ENCODE peak calls at places on chromosomes 3 and 15, in ten cellular contexts. T is SK-N-SH, Z is PC-3, C is neural progenitor cell, I is OCI-LY7, F is IMR-90, E is neuronal stem cell, V is HCT116, B is mesenchymal stem cell, N is hepatocyte. D is an unnamed sample. For H3K9me3, the result is how much of the 10 kb centered on the place peaks cover.

GRCh38 chr3:126938520-126939346 is 44.2 kb upstream of the PLXNA1 start:
- DNase-seq in T (no peak), Z (no peak), C (no peak), I (no peak), F (no peak), E (no peak), V (no peak), B (peak), N (no peak), D (no peak)

GRCh38 chr15:73385205-73385604 is 16.4 kb upstream of the HCN4 start:
- DNase-seq in T (no peak), Z (no peak), C (no peak), I (no peak), F (no peak), E (no peak), V (no peak), B (no peak), N (no peak), D (no peak)

GRCh38 chr15:60091150-60091549 is 87.0 kb downstream of the FOXB1 start:
- DNase-seq in T (no peak), Z (peak), C (no peak), I (no peak), F (peak), E (no peak), V (no peak), B (peak), N (peak), D (no peak)

GRCh38 chr3:141426404-141427034 is 58.2 kb downstream of the ZBTB38 start:
- DNase-seq in T (no peak), Z (no peak), C (peak), I (no peak), F (peak), E (no peak), V (no peak), B (peak), N (peak), D (no peak)

GRCh38 chr15:87609909-87610308 is 646.6 kb downstream of the NTRK3 start:
- DNase-seq in T (no peak), Z (no peak), C (no peak), I (no peak), F (no peak), E (no peak), V (no peak), B (no peak), N (no peak), D (no peak)

GRCh38 chr3:12496453-12496761 is 12.1 kb downstream of the TSEN2 start:
- DNase-seq in T (no peak), Z (no peak), C (no peak), I (no peak), F (no peak), E (no peak), V (no peak), B (no peak), N (no peak), D (no peak)

GRCh38 chr15:82031871-82032270 is 13.9 kb downstream of the MEX3B start:
- DNase-seq in T (no peak), Z (no peak), C (no peak), I (no peak), F (no peak), E (no peak), V (no peak), B (no peak), N (no peak), D (peak)

GRCh38 chr15:98503970-98504369 is 144.4 kb upstream of the IGF1R start:
- DNase-seq in T (no peak), Z (no peak), C (no peak), I (no peak), F (peak), E (no peak), V (no peak), B (peak), N (peak), D (no peak)

GRCh38 chr3:184651945-184652344 is 59.9 kb downstream of the MAGEF1 start:
- DNase-seq in T (no peak), Z (peak), C (no peak), I (no peak), F (no peak), E (no peak), V (no peak), B (no peak), N (no peak), D (no peak)

GRCh38 chr15:74397239-74398068 is 30.0 kb upstream of the CYP11A1 start:
- DNase-seq in T (no peak), Z (peak), C (no peak), I (peak), F (no peak), E (no peak), V (no peak), B (no peak), N (no peak), D (no peak)

GRCh38 chr15:85151861-85152260 is 170.2 kb downstream of the PDE8A start:
- DNase-seq in T (no peak), Z (no peak), C (no peak), I (no peak), F (peak), E (no peak), V (no peak), B (no peak), N (no peak), D (no peak)

GRCh38 chr3:142961539-142961938 is 1.9 kb downstream of the PAQR9 start:
- DNase-seq in T (no peak), Z (no peak), C (peak), I (no peak), F (no peak), E (no peak), V (no peak), B (no peak), N (no peak), D (no peak)

GRCh38 chr3:132317229-132317948 is at the start of gene ACP3:
- DNase-seq in T (no peak), Z (peak), C (peak), I (peak), F (peak), E (no peak), V (peak), B (peak), N (peak), D (no peak)

GRCh38 chr15:74733269-74733668 is 7.9 kb upstream of the CYP1A1 start:
- DNase-seq in T (no peak), Z (no peak), C (no peak), I (no peak), F (no peak), E (no peak), V (no peak), B (no peak), N (no peak), D (no peak)

GRCh38 chr3:51670711-51671089 is 352 bp upstream of the TEX264 start:
- DNase-seq in T (no peak), Z (no peak), C (no peak), I (no peak), F (no peak), E (no peak), V (no peak), B (no peak), N (no peak), D (no peak)

GRCh38 chr15:40787344-40787841 is 17.6 kb downstream of the C15orf62 start:
- DNase-seq in T (no peak), Z (peak), C (no peak), I (peak), F (peak), E (no peak), V (peak), B (peak), N (peak), D (peak)

GRCh38 chr3:138948371-138949001 is 1.5 kb downstream of the FOXL2NB start:
- DNase-seq in T (no peak), Z (no peak), C (no peak), I (no peak), F (no peak), E (no peak), V (no peak), B (no peak), N (no peak), D (no peak)

GRCh38 chr15:22243440-22244130 is 163.3 kb downstream of the OR4M2 start:
- DNase-seq in T (no peak), Z (no peak), C (no peak), I (no peak), F (no peak), E (no peak), V (no peak), B (no peak), N (no peak), D (no peak)
- H3K9me3 ChIP-seq in T (under half), Z (under half), C (half or more), I (under half), F (under half), E (under half), V (under half), B (under half), N (under half), D (under half)

DNA sequence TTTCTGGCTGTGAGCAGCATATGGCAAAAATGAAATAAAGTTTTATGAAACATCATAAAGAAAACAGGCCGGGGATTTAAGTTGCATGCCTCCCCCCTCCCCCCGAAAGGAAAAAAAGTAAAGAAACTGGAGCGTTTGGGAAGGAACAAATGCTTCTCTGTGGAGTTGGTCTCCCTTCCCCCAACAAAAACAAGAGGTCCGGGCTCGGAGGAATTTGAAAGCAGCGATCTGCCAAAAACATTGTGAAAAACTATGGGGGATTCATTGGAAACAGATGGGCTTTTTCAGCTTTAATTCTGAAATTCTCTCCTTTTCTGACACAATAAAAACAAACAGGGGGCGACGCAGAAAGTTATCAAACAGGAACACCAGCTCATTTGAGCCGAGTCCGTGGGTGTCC is 17.0 kb downstream of the RGMA start:
- DNase-seq in T (peak), Z (no peak), C (peak), I (no peak), F (peak), E (no peak), V (no peak), B (peak), N (no peak), D (no peak)
- H3K4me3 ChIP-seq in T (peak), Z (peak), C (peak), I (no peak), F (peak), E (peak), V (peak), B (peak), N (peak), D (peak)

GRCh38 chr15:22949074-22949547 is 31.1 kb downstream of the CYFIP1 start:
- DNase-seq in T (peak), Z (peak), C (peak), I (no peak), F (peak), E (peak), V (no peak), B (peak), N (peak), D (no peak)
- H2AFZ ChIP-seq in T (no peak), Z (no peak), C (no peak), I (no peak), F (peak), E (no peak), V (no peak), B (peak), N (peak), D (no peak)

GRCh38 chr15:25175033-25175788 is 220.4 kb downstream of the SNRPN start:
- DNase-seq in T (peak), Z (no peak), C (no peak), I (no peak), F (no peak), E (no peak), V (no peak), B (no peak), N (peak), D (no peak)

GRCh38 chr15:25171856-25172687 is 217.3 kb downstream of the SNRPN start:
- DNase-seq in T (no peak), Z (no peak), C (no peak), I (no peak), F (no peak), E (no peak), V (no peak), B (no peak), N (peak), D (no peak)

GRCh38 chr15:25172691-25173090 is 217.9 kb downstream of the SNRPN start:
- DNase-seq in T (no peak), Z (no peak), C (no peak), I (no peak), F (no peak), E (no peak), V (no peak), B (no peak), N (no peak), D (no peak)

GRCh38 chr15:25171111-25171811 is 216.5 kb downstream of the SNRPN start:
- DNase-seq in T (no peak), Z (no peak), C (no peak), I (no peak), F (no peak), E (no peak), V (no peak), B (no peak), N (peak), D (no peak)

DNA sequence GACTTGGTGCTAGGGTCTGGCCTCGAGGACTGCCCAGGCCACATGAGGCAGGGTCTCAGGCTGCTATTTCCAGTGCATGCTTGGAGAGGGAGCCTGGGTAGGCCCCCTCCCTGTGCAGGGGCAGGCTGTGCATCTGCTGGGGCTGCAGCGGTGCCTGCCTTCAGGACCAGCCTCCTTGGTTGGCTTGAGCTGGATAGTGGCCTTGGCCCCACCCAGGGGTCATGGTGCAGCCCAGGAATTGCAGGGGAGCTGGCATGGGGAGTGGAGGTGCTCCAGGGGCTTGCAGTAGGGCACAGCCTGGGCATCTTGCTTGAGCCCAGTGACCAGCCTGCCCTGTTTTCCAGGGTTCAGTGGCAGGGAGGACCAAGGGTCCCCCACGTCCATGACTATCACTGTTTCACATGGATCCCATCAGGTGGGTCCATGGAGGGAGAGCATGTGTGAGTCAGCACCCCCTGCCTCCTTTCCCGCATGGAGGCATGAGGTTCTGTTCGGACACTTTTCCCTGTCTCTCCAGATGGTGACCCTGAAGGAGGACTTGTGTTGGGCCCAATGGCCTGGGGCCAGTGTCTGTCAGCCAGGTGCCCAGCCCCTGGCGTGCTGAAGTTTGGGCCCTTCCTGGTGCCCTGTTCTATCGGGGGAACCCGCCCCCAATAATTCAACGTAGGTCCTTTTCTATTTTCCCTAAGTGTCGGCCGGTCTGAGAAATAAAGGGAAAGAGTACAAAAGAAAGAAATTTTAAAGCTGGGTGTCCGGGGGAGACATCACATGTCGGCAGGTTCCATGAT is 218.6 kb downstream of the SNRPN start:
- DNase-seq in T (no peak), Z (no peak), C (no peak), I (no peak), F (no peak), E (no peak), V (no peak), B (no peak), N (no peak), D (no peak)
- H3K9me3 ChIP-seq in T (under half), Z (under half), C (under half), I (under half), F (half or more), E (under half), V (under half), B (under half), N (under half), D (under half)

D was measured in MM.1S.